ENCODE peak calls at places on chromosomes 16 and 17, in ten cellular contexts. I is HFF-Myc; K is keratinocyte; E is OCI-LY7; L is ovary; C is GM12864; O is heart left ventricle; P is CD8-positive, alpha-beta T cell; T is colonic mucosa; J is esophagus squamous epithelium. A is an unnamed sample.

GRCh38 chr17:76153640-76154039 is 12.6 kb upstream of the FOXJ1 start:
- DNase-seq in K (no peak), P (no peak), O (no peak), E (no peak), I (no peak), J (no peak), C (no peak), T (no peak), L (no peak), A (peak)

GRCh38 chr16:88342491-88342890 is 40.3 kb upstream of the ZNF469 start:
- DNase-seq in P (no peak), E (no peak), L (no peak), I (no peak), O (no peak), K (no peak), J (no peak), C (no peak), T (no peak), A (no peak)

GRCh38 chr16:58481931-58482330 is 18.0 kb upstream of the NDRG4 start:
- DNase-seq in K (no peak), I (no peak), P (no peak), L (no peak), T (no peak), C (no peak), O (no peak), E (no peak), J (no peak), A (no peak)

GRCh38 chr17:8080799-8081219 is 6.7 kb downstream of the ALOX12B start:
- DNase-seq in J (no peak), C (no peak), E (no peak), K (no peak), O (no peak), L (no peak), P (no peak), T (peak), I (no peak), A (no peak)

GRCh38 chr16:72787519-72788268 is 260.2 kb downstream of the ZFHX3 start:
- DNase-seq in I (peak), P (peak), J (no peak), C (peak), L (peak), O (no peak), K (peak), T (peak), E (no peak), A (peak)

GRCh38 chr16:79612207-79612606 is 11.7 kb upstream of the MAF start:
- DNase-seq in P (no peak), J (no peak), T (no peak), I (no peak), C (no peak), K (no peak), E (no peak), L (no peak), O (no peak), A (peak)

GRCh38 chr16:15653227-15653626 is 3.2 kb downstream of the NDE1 start:
- DNase-seq in T (no peak), K (no peak), L (no peak), E (no peak), O (no peak), P (no peak), J (no peak), I (no peak), C (no peak), A (peak)

GRCh38 chr17:41329279-41329925 is 13.9 kb upstream of the KRTAP17-1 start:
- DNase-seq in J (no peak), E (peak), T (peak), C (no peak), K (no peak), I (peak), L (peak), O (no peak), P (no peak), A (peak)

GRCh38 chr17:77287432-77288068 is 146.8 kb downstream of the SEC14L1 start:
- DNase-seq in J (no peak), P (no peak), O (peak), K (peak), L (no peak), T (peak), C (no peak), I (peak), E (no peak), A (peak)

GRCh38 chr16:66266436-66267286 is 99.8 kb upstream of the CDH5 start:
- DNase-seq in J (no peak), K (no peak), L (peak), T (no peak), P (no peak), E (no peak), C (no peak), O (peak), I (peak), A (peak)

GRCh38 chr16:31105677-31106213 is 2.4 kb upstream of the BCKDK start:
- DNase-seq in K (no peak), J (no peak), I (peak), C (no peak), L (peak), E (peak), O (peak), T (peak), P (peak), A (peak)

GRCh38 chr17:32909787-32910369 is 18.1 kb upstream of the TMEM98 start:
- DNase-seq in K (peak), T (peak), O (peak), P (peak), I (peak), E (peak), J (no peak), L (peak), C (peak), A (peak)

GRCh38 chr16:46649571-46649970 is 28.4 kb upstream of the SHCBP1 start:
- DNase-seq in C (no peak), O (peak), I (no peak), E (no peak), P (no peak), T (peak), K (no peak), J (no peak), L (no peak), A (peak)

GRCh38 chr17:14304876-14305636 is 4.2 kb downstream of the HS3ST3B1 start:
- DNase-seq in L (no peak), P (no peak), I (no peak), C (no peak), J (no peak), T (no peak), O (no peak), E (no peak), K (no peak), A (no peak)

GRCh38 chr17:75853410-75853809 is 1.7 kb downstream of the WBP2 start:
- DNase-seq in L (no peak), P (no peak), I (no peak), K (no peak), J (no peak), C (no peak), O (no peak), E (no peak), T (no peak), A (peak)

GRCh38 chr16:71338632-71339031 is 19.9 kb upstream of the CALB2 start:
- DNase-seq in I (no peak), K (no peak), L (no peak), C (no peak), J (no peak), E (no peak), O (no peak), P (no peak), T (no peak), A (no peak)

GRCh38 chr16:12403746-12404658 is 399.7 kb downstream of the CPPED1 start:
- DNase-seq in E (no peak), C (no peak), K (no peak), L (no peak), P (no peak), I (no peak), T (no peak), O (no peak), J (no peak), A (no peak)

GRCh38 chr17:18905226-18905625 is 46.7 kb upstream of the SLC5A10 start:
- DNase-seq in T (no peak), E (no peak), J (no peak), P (no peak), O (no peak), I (no peak), K (no peak), C (no peak), L (no peak), A (no peak)

GRCh38 chr17:36921131-36921851 is 16.0 kb upstream of the LHX1 start:
- DNase-seq in K (peak), E (no peak), L (no peak), T (no peak), J (no peak), C (no peak), P (no peak), I (no peak), O (no peak), A (peak)

GRCh38 chr16:49876716-49877129 is 20.8 kb upstream of the ZNF423 start:
- DNase-seq in C (no peak), O (peak), L (peak), P (no peak), K (no peak), J (no peak), T (peak), E (no peak), I (no peak), A (no peak)

GRCh38 chr17:53796642-53797041 is 26.1 kb upstream of the KIF2B start:
- DNase-seq in P (no peak), K (no peak), T (no peak), L (no peak), C (no peak), O (no peak), E (no peak), J (no peak), I (no peak), A (no peak)

GRCh38 chr16:88651276-88651988 is 579 bp upstream of the CYBA start:
- DNase-seq in L (no peak), I (no peak), J (peak), C (peak), K (no peak), E (peak), O (peak), P (peak), T (peak), A (no peak)

DNA sequence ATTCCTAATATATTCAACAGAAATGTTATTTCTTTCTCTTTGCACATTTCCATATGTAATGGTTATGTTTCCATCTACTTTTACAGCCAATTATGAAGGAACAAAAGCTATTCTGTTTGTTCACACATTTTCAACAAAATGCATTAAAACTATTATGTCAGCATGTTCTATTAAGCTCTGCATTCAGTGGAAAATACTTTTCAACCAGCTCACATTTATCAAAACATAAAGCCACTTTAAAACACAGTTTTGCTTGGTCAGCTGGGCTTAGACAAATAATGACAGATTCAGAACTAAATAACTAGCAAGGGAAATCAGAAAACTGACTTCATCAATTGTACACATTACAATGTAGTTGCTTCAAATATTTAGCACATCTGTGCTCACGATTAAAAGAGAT is 6.9 kb downstream of the SALL1 start:
- DNase-seq in E (no peak), T (no peak), O (no peak), K (no peak), P (no peak), I (no peak), L (no peak), C (no peak), J (no peak), A (no peak)
- H3K4me3 ChIP-seq in E (no peak), T (no peak), O (no peak), K (no peak), P (no peak), I (no peak), L (no peak), C (no peak), J (no peak), A (no peak)

GRCh38 chr17:71460943-71461342 is 659.9 kb upstream of the SOX9 start:
- DNase-seq in E (peak), L (no peak), O (no peak), K (no peak), P (no peak), I (no peak), J (no peak), T (peak), C (no peak), A (peak)
- TF ChIP-seq CTCF in E (peak), L (no peak), O (no peak), K (no peak), P (no peak), I (peak), J (peak), T (peak), C (peak), A (peak)

GRCh38 chr17:59037960-59038359 is 68.7 kb downstream of the TRIM37 start:
- DNase-seq in I (no peak), L (no peak), P (no peak), T (no peak), J (no peak), C (no peak), K (no peak), O (no peak), E (no peak), A (no peak)

GRCh38 chr17:59038734-59039133 is 67.9 kb downstream of the TRIM37 start:
- DNase-seq in L (no peak), K (no peak), C (no peak), O (no peak), E (no peak), J (no peak), I (no peak), T (no peak), P (no peak), A (peak)
- H3K4me3 ChIP-seq in L (no peak), K (no peak), C (no peak), O (no peak), E (no peak), J (no peak), I (no peak), T (no peak), P (no peak), A (no peak)

GRCh38 chr16:74305286-74305685 is 8.7 kb downstream of the PSMD7 start:
- DNase-seq in I (no peak), L (no peak), T (no peak), J (no peak), O (no peak), E (no peak), C (no peak), P (no peak), K (no peak), A (no peak)

GRCh38 chr16:74304835-74305176 is 8.2 kb downstream of the PSMD7 start:
- DNase-seq in O (no peak), P (no peak), E (no peak), L (no peak), T (no peak), J (no peak), C (no peak), I (no peak), K (no peak), A (no peak)

GRCh38 chr16:74305978-74306784 is 9.6 kb downstream of the PSMD7 start:
- DNase-seq in P (no peak), I (no peak), O (no peak), C (no peak), E (no peak), L (no peak), K (no peak), T (no peak), J (no peak), A (no peak)

GRCh38 chr16:74302341-74302740 is 5.7 kb downstream of the PSMD7 start:
- DNase-seq in P (no peak), K (no peak), T (no peak), C (no peak), O (no peak), L (no peak), E (no peak), J (no peak), I (no peak), A (no peak)

DNA sequence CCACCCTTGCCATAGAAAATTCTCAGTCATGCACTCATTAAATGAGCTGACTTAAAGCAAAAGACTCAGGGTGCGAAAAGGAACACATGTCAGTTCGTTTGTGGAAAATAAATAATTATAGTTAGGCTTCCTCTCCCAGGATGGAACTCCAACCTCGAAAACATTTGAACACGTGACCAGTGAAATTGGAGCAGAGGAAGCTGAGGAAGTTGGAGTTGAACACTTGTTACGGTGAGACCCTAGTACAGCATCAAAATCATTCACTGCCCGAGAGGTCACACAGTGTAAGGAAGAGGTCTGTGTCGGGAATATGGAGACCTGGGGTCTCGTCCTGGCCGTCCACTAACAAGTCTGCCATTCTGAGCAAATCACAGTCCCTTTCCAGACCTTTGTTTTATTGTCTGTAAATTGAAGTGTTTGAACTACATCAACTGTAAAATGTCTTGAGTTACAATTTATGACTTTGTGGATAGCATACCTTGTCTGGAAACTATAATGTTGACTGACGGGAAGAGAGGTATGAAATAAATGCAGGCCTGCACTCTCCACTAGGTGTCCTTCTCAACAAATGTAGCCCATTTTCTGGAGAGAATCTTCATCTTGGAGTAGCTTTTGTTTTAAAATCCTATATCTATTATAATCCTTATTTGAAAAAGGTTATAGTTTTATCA is 7.7 kb downstream of the PSMD7 start:
- DNase-seq in P (no peak), I (no peak), O (no peak), L (no peak), E (peak), T (no peak), K (no peak), J (no peak), C (no peak), A (no peak)
- TF ChIP-seq CTCF in P (peak), I (peak), O (no peak), L (no peak), E (peak), T (peak), K (no peak), J (peak), C (peak), A (peak)

GRCh38 chr17:42547698-42548069 is 5.0 kb upstream of the HSD17B1 start:
- DNase-seq in P (no peak), T (no peak), I (no peak), C (no peak), E (no peak), L (no peak), K (no peak), O (peak), J (no peak), A (no peak)
- H3K4me3 ChIP-seq in P (no peak), T (peak), I (no peak), C (peak), E (peak), L (no peak), K (no peak), O (peak), J (no peak), A (no peak)

A was measured in fibroblast of villous mesenchyme.